ENCODE peak calls at places on chromosomes 1 and 21, in seven cellular contexts. R is NB4, F is sigmoid colon, I is HCT116, U is transverse colon, T is coronary artery, B is AG04450. G is an unnamed sample.
A peak's percentile ranks its signal among the peaks of the same experiment; 100 is the strongest.

GRCh38 chr1:154496381-154496780 is 5.6 kb upstream of the TDRD10 start:
- DNase-seq in R (no peak), F (no peak), I (no peak), U (no peak), T (no peak), B (no peak), G (no peak)

GRCh38 chr1:84668185-84668584 is 22.1 kb downstream of the SSX2IP start:
- DNase-seq in R (peak; percentile 23), F (no peak), I (no peak), U (no peak), T (no peak), B (no peak), G (no peak)

GRCh38 chr1:240254778-240255291 is 163.2 kb downstream of the FMN2 start:
- DNase-seq in R (no peak), F (no peak), I (no peak), U (no peak), T (no peak), B (no peak), G (no peak)

GRCh38 chr1:151944110-151944858 is 35.0 kb upstream of the THEM4 start:
- DNase-seq in R (no peak), F (no peak), I (no peak), U (no peak), T (no peak), B (no peak), G (no peak)

GRCh38 chr1:232627645-232628334 is 2.1 kb downstream of the SIPA1L2 start:
- DNase-seq in R (peak; percentile 16), F (no peak), I (no peak), U (no peak), T (no peak), B (no peak), G (no peak)

GRCh38 chr1:33239487-33239886 is 16.8 kb upstream of the ZNF362 start:
- DNase-seq in R (no peak), F (no peak), I (no peak), U (no peak), T (no peak), B (no peak), G (no peak)

GRCh38 chr1:114235956-114236355 is 82.3 kb upstream of the SYT6 start:
- DNase-seq in R (no peak), F (no peak), I (no peak), U (peak; percentile 40), T (no peak), B (no peak), G (no peak)

GRCh38 chr1:69943030-69943429 is 262.3 kb downstream of the LRRC40 start:
- DNase-seq in R (no peak), F (no peak), I (no peak), U (no peak), T (no peak), B (no peak), G (no peak)

GRCh38 chr1:7407547-7407895 is 363.6 kb upstream of the VAMP3 start:
- DNase-seq in R (no peak), F (peak; percentile 36), I (no peak), U (no peak), T (peak; percentile 41), B (no peak), G (no peak)

GRCh38 chr1:208081972-208082371 is 162.2 kb downstream of the PLXNA2 start:
- DNase-seq in R (no peak), F (no peak), I (no peak), U (no peak), T (no peak), B (no peak), G (no peak)

GRCh38 chr1:228440761-228441500 is 24.3 kb upstream of the TRIM17 start:
- DNase-seq in R (no peak), F (no peak), I (no peak), U (no peak), T (no peak), B (no peak), G (no peak)

GRCh38 chr21:42193721-42194120 is 25.2 kb upstream of the ABCG1 start:
- DNase-seq in R (no peak), F (no peak), I (no peak), U (no peak), T (no peak), B (no peak), G (no peak)

GRCh38 chr21:33230518-33231324 is 983 bp downstream of the IFNAR2 start:
- DNase-seq in R (peak; percentile 74), F (peak; percentile 76), I (no peak), U (peak; percentile 66), T (peak; percentile 77), B (no peak), G (no peak)

GRCh38 chr1:220511183-220511582 is 16.8 kb upstream of the MARK1 start:
- DNase-seq in R (no peak), F (no peak), I (no peak), U (no peak), T (no peak), B (no peak), G (no peak)

GRCh38 chr1:12601690-12602632 is 16.0 kb downstream of the DHRS3 start:
- DNase-seq in R (peak; percentile 40), F (no peak), I (peak; percentile 56), U (no peak), T (no peak), B (no peak), G (no peak)

GRCh38 chr21:15050588-15051377 is 14.0 kb downstream of the NRIP1 start:
- DNase-seq in R (no peak), F (no peak), I (no peak), U (peak; percentile 66), T (no peak), B (no peak), G (no peak)

GRCh38 chr1:169078163-169078883 is 28.2 kb upstream of the ATP1B1 start:
- DNase-seq in R (no peak), F (no peak), I (no peak), U (no peak), T (no peak), B (no peak), G (no peak)

GRCh38 chr1:2344744-2345296 is 46.5 kb downstream of the MORN1 start:
- DNase-seq in R (no peak), F (peak; percentile 45), I (no peak), U (no peak), T (no peak), B (no peak), G (no peak)

GRCh38 chr1:25562928-25563283 is 19.5 kb downstream of the LDLRAP1 start:
- DNase-seq in R (no peak), F (no peak), I (no peak), U (no peak), T (no peak), B (no peak), G (no peak)
- H3K4me3 ChIP-seq in R (no peak overlapping the region), F (no peak overlapping the region), I (no peak overlapping the region), U (no peak overlapping the region), T (no peak overlapping the region), B (no peak overlapping the region), G (no peak overlapping the region)

GRCh38 chr1:188735567-188735966 is 1742.1 kb downstream of the BRINP3 start:
- DNase-seq in R (no peak), F (no peak), I (peak; percentile 4), U (no peak), T (no peak), B (no peak), G (no peak)
- TF ChIP-seq CTCF in R (no peak), F (no peak), I (peak; percentile 17), U (no peak), T (no peak), B (no peak), G (no peak)

GRCh38 chr1:161037661-161038522 is 872 bp downstream of the TSTD1 start:
- DNase-seq in R (no peak), F (no peak), I (no peak), U (peak; percentile 61), T (no peak), B (no peak), G (no peak)

GRCh38 chr1:161044535-161044907 is 1.3 kb downstream of the USF1 start:
- DNase-seq in R (no peak), F (no peak), I (no peak), U (no peak), T (no peak), B (no peak), G (no peak)

GRCh38 chr1:161039154-161039545 is 386 bp upstream of the TSTD1 start:
- DNase-seq in R (no peak), F (no peak), I (no peak), U (no peak), T (no peak), B (no peak), G (no peak)

GRCh38 chr1:161038523-161039153 is at the start of gene TSTD1:
- DNase-seq in R (no peak), F (no peak), I (no peak), U (peak; percentile 90), T (no peak), B (no peak), G (no peak)

DNA sequence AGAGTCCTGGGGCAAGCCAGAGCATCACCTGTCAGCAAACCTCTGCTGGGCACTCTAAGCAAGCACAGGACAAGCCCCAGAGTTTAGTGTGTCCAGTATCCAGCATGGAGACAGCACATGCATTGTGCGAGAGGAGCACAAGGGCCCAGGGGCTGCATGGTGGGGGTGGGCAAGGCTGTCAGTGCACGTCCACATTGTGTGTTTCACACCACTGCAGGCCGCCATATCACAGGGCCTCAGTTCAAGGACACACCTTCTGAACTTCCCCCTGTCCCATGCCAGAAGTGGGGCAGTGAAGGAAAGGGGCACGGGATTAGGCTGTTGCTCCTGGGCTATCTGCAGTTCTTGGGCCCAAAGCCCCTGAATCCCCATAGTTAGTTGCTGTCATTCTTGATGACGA is 782 bp upstream of the TSTD1 start:
- DNase-seq in R (no peak), F (no peak), I (no peak), U (no peak), T (no peak), B (no peak), G (no peak)
- H3K4me3 ChIP-seq in R (no peak overlapping the region), F (no peak overlapping the region), I (no peak overlapping the region), U (no peak overlapping the region), T (no peak overlapping the region), B (no peak overlapping the region), G (no peak overlapping the region)

DNA sequence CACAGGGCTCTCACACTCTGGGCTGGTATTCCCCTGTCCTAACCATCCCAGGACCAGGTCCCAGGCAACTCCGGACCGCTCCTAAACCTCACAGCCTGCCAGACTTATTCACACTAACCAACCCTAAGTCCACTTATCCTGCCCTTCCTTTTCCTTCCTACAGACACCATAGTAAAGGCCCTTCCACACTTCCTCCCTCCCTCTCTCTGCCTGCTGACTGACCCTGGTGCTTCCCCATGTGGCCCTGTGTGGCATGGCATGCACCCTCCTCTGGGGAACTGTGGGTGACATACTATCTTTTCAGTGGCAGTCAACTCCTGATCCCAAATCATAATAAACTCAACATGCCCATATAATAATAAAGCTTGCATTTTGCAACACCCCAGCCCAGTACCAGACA is 155.1 kb upstream of the DNAH14 start:
- DNase-seq in R (peak; percentile 39), F (no peak), I (no peak), U (no peak), T (no peak), B (no peak), G (no peak)
- TF ChIP-seq CTCF in R (peak; percentile 52), F (no peak), I (peak; percentile 51), U (no peak), T (no peak), B (peak; percentile 13), G (peak; percentile 66)

DNA sequence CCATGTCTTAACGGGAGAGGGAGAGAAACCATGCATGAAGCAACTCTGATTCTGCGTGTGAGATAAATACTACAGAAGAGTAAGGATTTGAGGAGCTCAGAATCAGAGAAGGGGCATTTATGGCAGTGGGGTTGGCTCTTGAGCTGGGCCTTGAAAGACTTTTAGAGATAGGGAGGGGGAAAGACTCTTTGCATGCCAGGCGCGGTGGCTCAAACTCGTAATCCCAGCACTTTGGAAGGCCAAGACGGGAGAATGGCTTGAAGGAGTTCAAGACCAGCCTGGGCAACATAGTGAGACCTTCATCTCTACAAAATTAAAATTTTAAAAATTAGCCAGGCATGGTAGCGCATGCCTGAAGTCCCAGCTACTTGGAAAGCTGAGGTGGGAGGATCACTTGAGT is 672 bp downstream of the ARMH1 start:
- DNase-seq in R (no peak), F (no peak), I (no peak), U (no peak), T (no peak), B (no peak), G (no peak)
- H3K4me3 ChIP-seq in R (no peak overlapping the region), F (peak overlapping the region; percentile 70), I (peak overlapping the region; percentile 63), U (no peak overlapping the region), T (peak overlapping the region; percentile 81), B (peak overlapping the region; percentile 75), G (peak overlapping the region; percentile 83)